ENCODE peak calls at places on chromosomes 1 and 21, in five cellular contexts. C is PC-3, Y is lower leg skin, R is AG04450, E is tibial artery. U is an unnamed sample.

GRCh38 chr21:25934771-25935224 is 200.0 kb downstream of the GABPA start:
- DNase-seq in C (peak; percentile 98), Y (peak; percentile 91), R (peak; percentile 86), E (peak; percentile 89), U (peak; percentile 93)

GRCh38 chr1:238232036-238232744 is 341.5 kb upstream of the ZP4 start:
- DNase-seq in C (no peak), Y (no peak), R (no peak), E (no peak), U (no peak)

GRCh38 chr21:45833437-45833836 is 148.1 kb upstream of the COL6A1 start:
- DNase-seq in C (no peak), Y (peak; percentile 59), R (no peak), E (no peak), U (no peak)

GRCh38 chr1:110508038-110508437 is 10.9 kb downstream of the KCNA10 start:
- DNase-seq in C (no peak), Y (peak; percentile 87), R (no peak), E (peak; percentile 74), U (no peak)

GRCh38 chr1:215648957-215649356 is 81.9 kb downstream of the KCTD3 start:
- DNase-seq in C (no peak), Y (no peak), R (no peak), E (no peak), U (no peak)

GRCh38 chr1:3698660-3699408 is 46.5 kb downstream of the TP73 start:
- DNase-seq in C (no peak), Y (no peak), R (no peak), E (no peak), U (no peak)

GRCh38 chr1:31524196-31524967 is 51.9 kb upstream of the TINAGL1 start:
- DNase-seq in C (no peak), Y (no peak), R (no peak), E (peak; percentile 41), U (no peak)

GRCh38 chr1:51829058-51829457 is 49.5 kb downstream of the NRDC start:
- DNase-seq in C (peak; percentile 27), Y (no peak), R (no peak), E (no peak), U (no peak)

GRCh38 chr1:150511985-150512660 is 3.4 kb upstream of the FALEC start:
- DNase-seq in C (no peak), Y (no peak), R (no peak), E (no peak), U (no peak)

GRCh38 chr1:51916587-51917405 is 38.3 kb upstream of the NRDC start:
- DNase-seq in C (peak; percentile 43), Y (no peak), R (no peak), E (no peak), U (no peak)

GRCh38 chr1:3603156-3603555 is 8.2 kb downstream of the MEGF6 start:
- DNase-seq in C (no peak), Y (no peak), R (no peak), E (no peak), U (no peak)

GRCh38 chr1:6248798-6249731 is 5.1 kb downstream of the HES3 start:
- DNase-seq in C (no peak), Y (no peak), R (no peak), E (no peak), U (no peak)

GRCh38 chr1:194568610-194569009 is 1382.2 kb upstream of the B3GALT2 start:
- DNase-seq in C (no peak), Y (no peak), R (no peak), E (no peak), U (no peak)

GRCh38 chr1:16236091-16236494 is 890 bp downstream of the CPLANE2 start:
- DNase-seq in C (peak; percentile 73), Y (no peak), R (no peak), E (no peak), U (no peak)

GRCh38 chr1:5944069-5944847 is 48.0 kb downstream of the NPHP4 start:
- DNase-seq in C (no peak), Y (peak; percentile 77), R (no peak), E (peak; percentile 53), U (no peak)

GRCh38 chr1:92298573-92299476 is at the start of the genes GLMN and RPAP2:
- DNase-seq in C (peak; percentile 89), Y (peak; percentile 92), R (peak; percentile 46), E (peak; percentile 84), U (no peak)
- TF ChIP-seq CTCF in C (peak; percentile 26), Y (no peak), R (peak; percentile 13), E (peak; percentile 5), U (no peak)

DNA sequence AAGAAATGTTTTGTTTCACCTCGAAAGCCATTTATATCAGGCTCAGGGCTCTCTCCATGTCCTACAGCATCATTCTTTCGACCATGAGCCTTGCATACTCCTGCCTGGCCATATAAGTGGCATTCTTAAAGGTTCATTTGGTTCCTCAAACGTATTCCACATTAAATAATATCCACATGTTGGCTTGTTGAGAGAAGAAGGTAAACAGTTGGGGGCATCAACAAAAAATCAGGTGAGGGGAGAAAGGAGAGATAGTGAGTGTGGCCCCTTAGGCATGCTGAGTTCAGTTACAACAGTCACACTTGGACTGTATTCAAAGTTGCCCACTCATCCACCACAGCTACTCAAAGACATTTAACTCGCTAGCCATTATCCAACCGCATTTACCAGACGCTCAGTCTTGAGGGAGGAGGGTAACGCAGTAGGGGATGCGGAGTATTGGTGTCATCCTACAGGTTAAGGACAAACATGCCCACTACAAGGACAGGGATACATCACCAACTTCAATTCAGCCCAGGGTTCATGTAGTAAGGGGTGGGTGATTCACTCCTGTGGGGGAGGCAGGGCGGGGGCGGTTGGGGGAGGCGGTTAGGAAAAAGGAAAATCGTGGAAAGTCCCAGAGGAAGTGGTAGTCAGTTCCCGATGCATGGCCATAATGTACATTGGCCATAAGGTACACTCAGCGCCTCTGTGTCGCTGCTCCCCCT is 1.4 kb downstream of the ZNF697 start:
- DNase-seq in C (peak; percentile 58), Y (no peak), R (no peak), E (no peak), U (no peak)
- H3K4me3 ChIP-seq in C (peak overlapping the region; percentile 92), Y (no peak overlapping the region), R (peak overlapping the region; percentile 98), E (peak overlapping the region; percentile 79), U (peak overlapping the region; percentile 86)

DNA sequence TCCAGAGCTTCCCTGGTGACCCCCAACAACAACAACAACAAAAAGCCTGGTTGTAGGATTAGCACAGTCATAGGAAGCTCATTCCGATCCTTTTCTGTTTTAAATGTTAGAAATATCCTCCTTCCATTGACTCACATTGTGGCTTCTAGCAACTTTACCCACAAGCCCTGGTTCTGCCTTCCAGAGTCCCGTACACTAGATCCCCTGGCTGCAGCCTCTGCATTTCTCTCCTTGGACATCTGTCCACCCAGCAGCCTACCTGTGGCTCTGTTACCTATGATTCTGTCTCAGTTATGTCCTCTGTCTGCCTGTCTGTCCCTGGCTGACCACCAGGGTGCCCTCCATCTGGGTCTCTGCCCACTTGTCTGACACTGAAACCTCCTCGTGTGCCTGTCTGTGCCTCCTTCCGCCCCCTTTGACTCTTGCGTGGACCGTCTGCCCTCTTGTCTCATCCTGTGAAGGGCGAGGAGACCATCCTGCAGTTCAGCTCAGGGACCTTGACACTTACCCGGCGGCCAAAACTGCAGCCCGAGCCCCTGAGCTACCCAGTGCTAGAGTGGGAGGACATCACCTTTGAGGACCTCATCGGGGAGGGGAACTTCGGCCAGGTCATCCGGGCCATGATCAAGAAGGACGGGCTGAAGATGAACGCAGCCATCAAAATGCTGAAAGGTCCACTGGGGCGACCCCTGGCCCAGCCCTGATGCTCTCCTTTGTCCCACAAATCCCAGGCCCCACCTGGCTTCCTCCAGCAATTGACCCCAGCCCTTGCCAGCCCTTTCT is 16.1 kb downstream of the TIE1 start:
- DNase-seq in C (no peak), Y (no peak), R (no peak), E (peak; percentile 55), U (no peak)
- TF ChIP-seq CTCF in C (peak; percentile 43), Y (no peak), R (peak; percentile 30), E (peak; percentile 19), U (peak; percentile 12)

DNA sequence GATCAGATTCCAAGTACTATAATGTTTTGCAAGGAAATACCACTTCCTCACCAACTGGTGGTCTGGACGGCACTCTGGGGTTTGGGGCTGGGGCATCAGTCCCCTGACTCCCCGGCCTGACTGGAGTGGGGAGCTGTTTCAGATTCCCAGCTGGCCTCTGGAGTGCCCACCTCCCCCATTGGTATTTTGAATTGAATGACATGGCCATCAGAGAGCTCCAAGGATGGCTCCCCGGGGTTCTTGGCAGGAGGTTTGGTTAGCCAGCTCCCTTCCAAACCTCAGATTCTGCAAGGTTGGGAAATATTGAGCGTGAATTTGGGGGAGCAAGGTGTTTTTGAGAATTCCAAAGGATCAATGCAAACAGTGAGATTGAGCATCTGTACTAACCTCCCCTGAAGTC is 2.2 kb upstream of the INAVA start:
- DNase-seq in C (no peak), Y (no peak), R (no peak), E (no peak), U (no peak)
- H3K4me3 ChIP-seq in C (peak overlapping the region; percentile 67), Y (no peak overlapping the region), R (no peak overlapping the region), E (no peak overlapping the region), U (peak overlapping the region; percentile 72)

GRCh38 chr1:56820755-56821461 is 1.7 kb upstream of the FYB2 start:
- DNase-seq in C (peak; percentile 89), Y (peak; percentile 92), R (peak; percentile 64), E (peak; percentile 79), U (no peak)

GRCh38 chr1:56817716-56818463 is 1.3 kb downstream of the FYB2 start:
- DNase-seq in C (no peak), Y (no peak), R (no peak), E (no peak), U (no peak)

GRCh38 chr1:56824956-56825355 is 5.8 kb upstream of the FYB2 start:
- DNase-seq in C (no peak), Y (no peak), R (no peak), E (no peak), U (no peak)

GRCh38 chr1:56819393-56819899 is at the start of gene FYB2:
- DNase-seq in C (no peak), Y (no peak), R (no peak), E (no peak), U (no peak)

GRCh38 chr1:56821462-56821797 is 2.2 kb upstream of the FYB2 start:
- DNase-seq in C (peak; percentile 26), Y (no peak), R (no peak), E (no peak), U (no peak)
- TF ChIP-seq CTCF in C (no peak), Y (no peak), R (no peak), E (no peak), U (no peak)

GRCh38 chr1:212671342-212672031 is 28.2 kb downstream of the BATF3 start:
- DNase-seq in C (peak; percentile 91), Y (no peak), R (no peak), E (peak; percentile 77), U (no peak)
- H3K4me3 ChIP-seq in C (no peak overlapping the region), Y (no peak overlapping the region), R (no peak overlapping the region), E (no peak overlapping the region), U (no peak overlapping the region)

GRCh38 chr1:23566304-23566703 is 7.0 kb upstream of the ID3 start:
- DNase-seq in C (no peak), Y (no peak), R (no peak), E (no peak), U (no peak)
- TF ChIP-seq CTCF in C (peak; percentile 42), Y (no peak), R (peak; percentile 22), E (no peak), U (peak; percentile 33)

GRCh38 chr1:7535934-7536878 is 234.9 kb upstream of the VAMP3 start:
- DNase-seq in C (no peak), Y (no peak), R (no peak), E (no peak), U (no peak)

GRCh38 chr1:7535016-7535415 is 236.1 kb upstream of the VAMP3 start:
- DNase-seq in C (no peak), Y (no peak), R (no peak), E (no peak), U (no peak)

GRCh38 chr1:7538849-7539771 is 232.0 kb upstream of the VAMP3 start:
- DNase-seq in C (no peak), Y (no peak), R (no peak), E (no peak), U (no peak)

GRCh38 chr1:7538033-7538432 is 233.1 kb upstream of the VAMP3 start:
- DNase-seq in C (peak; percentile 11), Y (no peak), R (no peak), E (no peak), U (no peak)

GRCh38 chr1:7536891-7537591 is 234.1 kb upstream of the VAMP3 start:
- DNase-seq in C (no peak), Y (no peak), R (no peak), E (no peak), U (no peak)
- H3K4me3 ChIP-seq in C (no peak overlapping the region), Y (no peak overlapping the region), R (no peak overlapping the region), E (no peak overlapping the region), U (no peak overlapping the region)